ENCODE peak calls at places on chromosome 1, in eight cellular contexts. One of them, this sample, is unnamed.

GRCh38 chr1:108199231-108199657 is 899 bp downstream of the SLC25A24 start:
- DNase-seq in HCT116: peak
- DNase-seq in stomach: no peak
- DNase-seq in sigmoid colon: no peak
- DNase-seq in upper lobe of left lung: no peak
- DNase-seq in transverse colon: peak
- DNase-seq in breast epithelium: no peak
- DNase-seq in GM12878: no peak
- DNase-seq in this sample: no peak

GRCh38 chr1:16721871-16722641 is 18.3 kb upstream of the RNU1-4 start:
- DNase-seq in upper lobe of left lung: no peak
- DNase-seq in GM12878: no peak
- DNase-seq in transverse colon: peak
- DNase-seq in HCT116: no peak
- DNase-seq in sigmoid colon: no peak
- DNase-seq in stomach: no peak
- DNase-seq in breast epithelium: no peak
- DNase-seq in this sample: no peak

GRCh38 chr1:155466996-155467395 is 95.6 kb downstream of the ASH1L start:
- DNase-seq in HCT116: no peak
- DNase-seq in sigmoid colon: no peak
- DNase-seq in stomach: no peak
- DNase-seq in GM12878: no peak
- DNase-seq in breast epithelium: no peak
- DNase-seq in upper lobe of left lung: no peak
- DNase-seq in transverse colon: no peak
- DNase-seq in this sample: no peak

GRCh38 chr1:44862829-44863406 is 19.9 kb upstream of the PTCH2 start:
- DNase-seq in sigmoid colon: no peak
- DNase-seq in stomach: no peak
- DNase-seq in HCT116: no peak
- DNase-seq in GM12878: no peak
- DNase-seq in transverse colon: no peak
- DNase-seq in upper lobe of left lung: no peak
- DNase-seq in breast epithelium: no peak
- DNase-seq in this sample: no peak

GRCh38 chr1:90732136-90732535 is 15.0 kb upstream of the BARHL2 start:
- DNase-seq in sigmoid colon: no peak
- DNase-seq in GM12878: no peak
- DNase-seq in stomach: no peak
- DNase-seq in breast epithelium: no peak
- DNase-seq in upper lobe of left lung: no peak
- DNase-seq in transverse colon: no peak
- DNase-seq in HCT116: no peak
- DNase-seq in this sample: no peak

GRCh38 chr1:27366113-27366410 is 699 bp downstream of the MAP3K6 start:
- DNase-seq in breast epithelium: peak
- DNase-seq in upper lobe of left lung: peak
- DNase-seq in transverse colon: peak
- DNase-seq in GM12878: no peak
- DNase-seq in sigmoid colon: peak
- DNase-seq in HCT116: peak
- DNase-seq in stomach: peak
- DNase-seq in this sample: peak

GRCh38 chr1:184143449-184143848 is 91.9 kb downstream of the TSEN15 start:
- DNase-seq in breast epithelium: no peak
- DNase-seq in sigmoid colon: no peak
- DNase-seq in transverse colon: no peak
- DNase-seq in HCT116: no peak
- DNase-seq in upper lobe of left lung: no peak
- DNase-seq in GM12878: no peak
- DNase-seq in stomach: no peak
- DNase-seq in this sample: no peak

GRCh38 chr1:52179073-52179472 is 37.2 kb downstream of the ZFYVE9 start:
- DNase-seq in sigmoid colon: no peak
- DNase-seq in transverse colon: no peak
- DNase-seq in stomach: no peak
- DNase-seq in HCT116: no peak
- DNase-seq in breast epithelium: no peak
- DNase-seq in upper lobe of left lung: no peak
- DNase-seq in GM12878: no peak
- DNase-seq in this sample: no peak

GRCh38 chr1:100479620-100480338 is 58.2 kb upstream of the GPR88 start:
- DNase-seq in transverse colon: no peak
- DNase-seq in stomach: no peak
- DNase-seq in HCT116: no peak
- DNase-seq in upper lobe of left lung: no peak
- DNase-seq in breast epithelium: no peak
- DNase-seq in sigmoid colon: no peak
- DNase-seq in GM12878: no peak
- DNase-seq in this sample: no peak

GRCh38 chr1:95916616-95917015 is 682.6 kb downstream of the RWDD3 start:
- DNase-seq in GM12878: no peak
- DNase-seq in breast epithelium: no peak
- DNase-seq in HCT116: no peak
- DNase-seq in sigmoid colon: no peak
- DNase-seq in stomach: no peak
- DNase-seq in transverse colon: no peak
- DNase-seq in upper lobe of left lung: no peak
- DNase-seq in this sample: no peak

GRCh38 chr1:47527653-47528272 is 89.9 kb downstream of the FOXD2 start:
- DNase-seq in upper lobe of left lung: peak
- DNase-seq in HCT116: peak
- DNase-seq in breast epithelium: no peak
- DNase-seq in GM12878: no peak
- DNase-seq in transverse colon: peak
- DNase-seq in stomach: peak
- DNase-seq in sigmoid colon: no peak
- DNase-seq in this sample: no peak

GRCh38 chr1:75233302-75233929 is 99.2 kb downstream of the LHX8 start:
- DNase-seq in GM12878: peak
- DNase-seq in breast epithelium: no peak
- DNase-seq in transverse colon: no peak
- DNase-seq in HCT116: peak
- DNase-seq in upper lobe of left lung: no peak
- DNase-seq in sigmoid colon: no peak
- DNase-seq in stomach: no peak
- DNase-seq in this sample: no peak

GRCh38 chr1:83799474-83800085 is 199.4 kb downstream of the TTLL7 start:
- DNase-seq in transverse colon: no peak
- DNase-seq in breast epithelium: no peak
- DNase-seq in stomach: no peak
- DNase-seq in HCT116: no peak
- DNase-seq in sigmoid colon: no peak
- DNase-seq in upper lobe of left lung: no peak
- DNase-seq in GM12878: no peak
- DNase-seq in this sample: no peak

GRCh38 chr1:54571326-54571725 is 23.3 kb downstream of the ACOT11 start:
- DNase-seq in transverse colon: no peak
- DNase-seq in upper lobe of left lung: no peak
- DNase-seq in GM12878: no peak
- DNase-seq in stomach: no peak
- DNase-seq in breast epithelium: no peak
- DNase-seq in HCT116: no peak
- DNase-seq in sigmoid colon: peak
- DNase-seq in this sample: no peak

GRCh38 chr1:172236958-172237357 is 183.5 kb upstream of the C1orf105 start:
- DNase-seq in upper lobe of left lung: no peak
- DNase-seq in sigmoid colon: no peak
- DNase-seq in stomach: no peak
- DNase-seq in HCT116: no peak
- DNase-seq in breast epithelium: no peak
- DNase-seq in GM12878: no peak
- DNase-seq in transverse colon: no peak
- DNase-seq in this sample: no peak

GRCh38 chr1:205472737-205473565 is 17.1 kb upstream of the BLACAT1 start:
- DNase-seq in breast epithelium: no peak
- DNase-seq in upper lobe of left lung: no peak
- DNase-seq in GM12878: no peak
- DNase-seq in transverse colon: no peak
- DNase-seq in sigmoid colon: no peak
- DNase-seq in HCT116: no peak
- DNase-seq in stomach: no peak
- DNase-seq in this sample: no peak

GRCh38 chr1:236618507-236618906 is 14.2 kb upstream of the HEATR1 start:
- DNase-seq in transverse colon: no peak
- DNase-seq in sigmoid colon: no peak
- DNase-seq in breast epithelium: no peak
- DNase-seq in HCT116: no peak
- DNase-seq in GM12878: no peak
- DNase-seq in upper lobe of left lung: no peak
- DNase-seq in stomach: no peak
- DNase-seq in this sample: no peak

GRCh38 chr1:199742547-199742946 is 285.0 kb upstream of the NR5A2 start:
- DNase-seq in HCT116: peak
- DNase-seq in stomach: no peak
- DNase-seq in breast epithelium: no peak
- DNase-seq in sigmoid colon: no peak
- DNase-seq in transverse colon: no peak
- DNase-seq in GM12878: no peak
- DNase-seq in upper lobe of left lung: peak
- DNase-seq in this sample: no peak

GRCh38 chr1:145960468-145961108 is 2.8 kb upstream of the LIX1L start:
- DNase-seq in HCT116: no peak
- DNase-seq in stomach: peak
- DNase-seq in sigmoid colon: peak
- DNase-seq in transverse colon: peak
- DNase-seq in breast epithelium: peak
- DNase-seq in upper lobe of left lung: peak
- DNase-seq in GM12878: no peak
- DNase-seq in this sample: peak

GRCh38 chr1:180920702-180921101 is 8.0 kb downstream of the KIAA1614 start:
- DNase-seq in stomach: no peak
- DNase-seq in HCT116: no peak
- DNase-seq in GM12878: no peak
- DNase-seq in upper lobe of left lung: no peak
- DNase-seq in transverse colon: no peak
- DNase-seq in breast epithelium: no peak
- DNase-seq in sigmoid colon: no peak
- DNase-seq in this sample: no peak

GRCh38 chr1:203308205-203309114 is 3.1 kb downstream of the BTG2 start:
- DNase-seq in upper lobe of left lung: no peak
- DNase-seq in stomach: no peak
- DNase-seq in breast epithelium: no peak
- DNase-seq in GM12878: no peak
- DNase-seq in HCT116: no peak
- DNase-seq in sigmoid colon: no peak
- DNase-seq in transverse colon: peak
- DNase-seq in this sample: no peak

GRCh38 chr1:9539165-9539828 is at the start of gene SLC25A33:
- DNase-seq in GM12878: peak
- DNase-seq in sigmoid colon: peak
- DNase-seq in transverse colon: peak
- DNase-seq in breast epithelium: peak
- DNase-seq in stomach: peak
- DNase-seq in upper lobe of left lung: peak
- DNase-seq in HCT116: peak
- DNase-seq in this sample: peak
- TF ChIP-seq POLR2A in GM12878: peak
- TF ChIP-seq POLR2A in sigmoid colon: no peak
- TF ChIP-seq POLR2A in transverse colon: no peak
- TF ChIP-seq POLR2A in breast epithelium: peak
- TF ChIP-seq POLR2A in stomach: no peak
- TF ChIP-seq POLR2A in upper lobe of left lung: peak
- TF ChIP-seq POLR2A in HCT116: peak
- TF ChIP-seq POLR2A in this sample: peak

GRCh38 chr1:66438062-66438970 is 95.6 kb upstream of the SGIP1 start:
- DNase-seq in HCT116: no peak
- DNase-seq in GM12878: no peak
- DNase-seq in upper lobe of left lung: no peak
- DNase-seq in stomach: no peak
- DNase-seq in breast epithelium: no peak
- DNase-seq in sigmoid colon: no peak
- DNase-seq in transverse colon: no peak
- DNase-seq in this sample: no peak
- H3K27ac ChIP-seq in HCT116: no peak
- H3K27ac ChIP-seq in GM12878: peak
- H3K27ac ChIP-seq in upper lobe of left lung: peak
- H3K27ac ChIP-seq in stomach: no peak
- H3K27ac ChIP-seq in breast epithelium: no peak
- H3K27ac ChIP-seq in sigmoid colon: no peak
- H3K27ac ChIP-seq in transverse colon: no peak
- H3K27ac ChIP-seq in this sample: no peak

DNA sequence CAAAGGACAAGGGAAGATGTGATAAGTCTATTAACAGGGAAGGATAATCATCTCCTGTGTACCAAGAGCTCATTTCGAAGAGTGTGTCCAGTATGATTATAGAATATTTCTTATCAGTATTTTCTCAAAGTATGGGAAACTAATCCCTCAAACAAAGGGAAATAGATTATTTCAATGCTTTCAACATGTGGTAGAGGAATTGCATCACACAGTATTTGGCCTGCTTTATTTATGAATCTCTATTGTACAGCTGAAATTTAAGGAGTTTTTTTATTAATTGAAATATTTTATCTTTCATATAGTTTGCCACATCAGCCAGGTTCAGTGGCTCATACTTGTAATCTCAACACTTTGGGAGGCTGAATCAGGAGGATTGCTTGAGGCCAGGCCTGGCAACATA is 150.9 kb downstream of the CLEC20A start:
- DNase-seq in GM12878: no peak
- DNase-seq in transverse colon: no peak
- DNase-seq in HCT116: no peak
- DNase-seq in sigmoid colon: no peak
- DNase-seq in upper lobe of left lung: no peak
- DNase-seq in stomach: no peak
- DNase-seq in breast epithelium: no peak
- DNase-seq in this sample: no peak
- TF ChIP-seq POLR2AphosphoS5 in GM12878: no peak
- TF ChIP-seq POLR2AphosphoS5 in transverse colon: no peak
- TF ChIP-seq POLR2AphosphoS5 in HCT116: no peak
- TF ChIP-seq POLR2AphosphoS5 in sigmoid colon: no peak
- TF ChIP-seq POLR2AphosphoS5 in upper lobe of left lung: no peak
- TF ChIP-seq POLR2AphosphoS5 in stomach: no peak
- TF ChIP-seq POLR2AphosphoS5 in breast epithelium: no peak
- TF ChIP-seq POLR2AphosphoS5 in this sample: no peak

GRCh38 chr1:33428661-33429060 is 2.2 kb downstream of the PHC2 start:
- DNase-seq in transverse colon: no peak
- DNase-seq in breast epithelium: no peak
- DNase-seq in upper lobe of left lung: no peak
- DNase-seq in HCT116: no peak
- DNase-seq in GM12878: no peak
- DNase-seq in stomach: no peak
- DNase-seq in sigmoid colon: no peak
- DNase-seq in this sample: no peak

GRCh38 chr1:33429846-33430750 is 797 bp downstream of the PHC2 start:
- DNase-seq in transverse colon: peak
- DNase-seq in sigmoid colon: peak
- DNase-seq in upper lobe of left lung: peak
- DNase-seq in GM12878: no peak
- DNase-seq in stomach: peak
- DNase-seq in HCT116: no peak
- DNase-seq in breast epithelium: no peak
- DNase-seq in this sample: no peak

GRCh38 chr1:33433509-33434362 is 2.8 kb upstream of the PHC2 start:
- DNase-seq in sigmoid colon: peak
- DNase-seq in breast epithelium: peak
- DNase-seq in GM12878: no peak
- DNase-seq in upper lobe of left lung: peak
- DNase-seq in stomach: no peak
- DNase-seq in HCT116: peak
- DNase-seq in transverse colon: peak
- DNase-seq in this sample: no peak

GRCh38 chr1:33429332-33429731 is 1.6 kb downstream of the PHC2 start:
- DNase-seq in stomach: no peak
- DNase-seq in transverse colon: no peak
- DNase-seq in HCT116: no peak
- DNase-seq in breast epithelium: no peak
- DNase-seq in GM12878: no peak
- DNase-seq in sigmoid colon: no peak
- DNase-seq in upper lobe of left lung: no peak
- DNase-seq in this sample: no peak

GRCh38 chr1:33430751-33431593 is at the start of gene PHC2:
- DNase-seq in breast epithelium: peak
- DNase-seq in upper lobe of left lung: peak
- DNase-seq in stomach: peak
- DNase-seq in GM12878: peak
- DNase-seq in sigmoid colon: peak
- DNase-seq in HCT116: peak
- DNase-seq in transverse colon: peak
- DNase-seq in this sample: peak
- TF ChIP-seq POLR2A in breast epithelium: no peak
- TF ChIP-seq POLR2A in upper lobe of left lung: peak
- TF ChIP-seq POLR2A in stomach: no peak
- TF ChIP-seq POLR2A in GM12878: no peak
- TF ChIP-seq POLR2A in sigmoid colon: no peak
- TF ChIP-seq POLR2A in HCT116: no peak
- TF ChIP-seq POLR2A in transverse colon: no peak
- TF ChIP-seq POLR2A in this sample: peak

This sample was measured in prostate gland.